ENCODE peak calls at places on chromosomes 5 and 9, in ten cellular contexts. B is heart right ventricle, Y is psoas muscle, W is neural progenitor cell, E is AG09309, H is transverse colon, V is uterus, T is Panc1, U is thyroid gland, M is IMR-90. C is an unnamed sample.

GRCh38 chr9:33340186-33340585 is 49.9 kb downstream of the NFX1 start:
- DNase-seq in H (no peak), V (no peak), B (no peak), T (no peak), E (no peak), Y (no peak), M (no peak), U (no peak), W (no peak), C (no peak)

GRCh38 chr5:5374034-5374715 is 48.3 kb upstream of the ICE1 start:
- DNase-seq in H (no peak), W (no peak), E (no peak), T (no peak), U (no peak), B (peak; percentile 28), Y (no peak), M (peak; percentile 29), V (no peak), C (no peak)

GRCh38 chr9:124776952-124777645 is at the start of gene OLFML2A:
- DNase-seq in H (peak; percentile 26), Y (no peak), T (no peak), U (peak; percentile 45), V (no peak), M (no peak), W (peak; percentile 78), B (no peak), E (no peak), C (no peak)

GRCh38 chr9:93190133-93190525 is 6.2 kb downstream of the WNK2 start:
- DNase-seq in H (no peak), M (no peak), V (no peak), T (no peak), W (no peak), B (no peak), U (no peak), Y (no peak), E (no peak), C (no peak)

GRCh38 chr9:36150529-36151305 is 14.2 kb downstream of the GLIPR2 start:
- DNase-seq in M (peak; percentile 54), Y (no peak), B (no peak), E (no peak), W (no peak), H (no peak), U (no peak), T (no peak), V (no peak), C (no peak)

GRCh38 chr5:137995077-137995746 is 37.7 kb downstream of the FAM13B start:
- DNase-seq in M (peak; percentile 60), Y (no peak), H (no peak), U (no peak), V (no peak), T (no peak), E (no peak), B (no peak), W (no peak), C (no peak)

GRCh38 chr9:101387871-101388506 is 3.2 kb upstream of the BAAT start:
- DNase-seq in T (no peak), Y (no peak), E (no peak), V (no peak), W (peak; percentile 71), H (no peak), B (no peak), M (peak; percentile 46), U (no peak), C (no peak)

GRCh38 chr5:170100051-170100943 is 5.4 kb upstream of the FOXI1 start:
- DNase-seq in B (peak; percentile 77), Y (peak; percentile 52), E (peak; percentile 34), U (peak; percentile 85), H (peak; percentile 67), M (peak; percentile 69), T (peak; percentile 36), V (peak; percentile 58), W (peak; percentile 93), C (peak; percentile 45)

GRCh38 chr9:123176949-123177348 is 91.4 kb downstream of the STRBP start:
- DNase-seq in T (no peak), V (no peak), M (no peak), H (no peak), B (no peak), U (no peak), E (no peak), Y (no peak), W (no peak), C (no peak)

GRCh38 chr9:93288341-93288740 is 104.4 kb downstream of the WNK2 start:
- DNase-seq in V (no peak), H (no peak), B (no peak), W (no peak), M (no peak), E (no peak), Y (no peak), T (no peak), U (no peak), C (no peak)

GRCh38 chr9:105912868-105913516 is 218.7 kb downstream of the TMEM38B start:
- DNase-seq in U (no peak), V (no peak), B (no peak), H (no peak), M (no peak), W (no peak), Y (peak; percentile 63), E (no peak), T (peak; percentile 45), C (no peak)

GRCh38 chr5:458547-459353 is 15.8 kb downstream of the EXOC3 start:
- DNase-seq in Y (no peak), B (no peak), T (no peak), W (no peak), H (peak; percentile 5), M (peak; percentile 65), E (no peak), V (peak; percentile 9), U (peak; percentile 59), C (no peak)

GRCh38 chr9:72149231-72149975 is at the start of gene GDA:
- DNase-seq in U (no peak), E (no peak), B (no peak), T (no peak), M (no peak), W (peak; percentile 66), Y (no peak), H (peak; percentile 70), V (no peak), C (no peak)

GRCh38 chr9:131733601-131734061 is 6.2 kb downstream of the RAPGEF1 start:
- DNase-seq in U (peak; percentile 33), V (no peak), W (no peak), T (no peak), E (peak; percentile 87), Y (peak; percentile 65), M (peak; percentile 96), H (peak; percentile 58), B (no peak), C (peak; percentile 83)

GRCh38 chr9:78040726-78041125 is 9.1 kb upstream of the GNAQ start:
- DNase-seq in U (peak; percentile 20), M (no peak), E (no peak), H (no peak), V (no peak), W (no peak), Y (no peak), T (no peak), B (no peak), C (no peak)

GRCh38 chr5:78293856-78294249 is 645 bp downstream of the AP3B1 start:
- DNase-seq in E (no peak), M (no peak), H (no peak), V (no peak), T (no peak), U (no peak), Y (no peak), W (peak; percentile 19), B (no peak), C (no peak)

GRCh38 chr9:124505006-124505900 is 1.9 kb downstream of the NR5A1 start:
- DNase-seq in W (peak; percentile 54), H (no peak), U (no peak), B (no peak), M (no peak), V (no peak), T (no peak), E (no peak), Y (no peak), C (no peak)

GRCh38 chr9:90433398-90433890 is 209.2 kb downstream of the DIRAS2 start:
- DNase-seq in M (no peak), V (no peak), W (peak; percentile 89), T (no peak), E (no peak), Y (no peak), B (no peak), H (no peak), U (peak; percentile 98), C (no peak)

GRCh38 chr5:152499816-152500575 is 94.9 kb upstream of the NMUR2 start:
- DNase-seq in M (no peak), Y (no peak), V (no peak), T (no peak), B (no peak), W (no peak), U (no peak), E (no peak), H (no peak), C (no peak)
- H3K4me3 ChIP-seq in M (no peak overlapping the region), Y (no peak overlapping the region), V (no peak overlapping the region), T (no peak overlapping the region), B (no peak overlapping the region), W (no peak overlapping the region), U (no peak overlapping the region), E (no peak overlapping the region), H (no peak overlapping the region), C (no peak overlapping the region)

GRCh38 chr5:178464431-178465048 is 125.7 kb downstream of the COL23A1 start:
- DNase-seq in V (no peak), E (no peak), T (no peak), Y (no peak), B (no peak), H (no peak), M (no peak), U (no peak), W (no peak), C (no peak)
- TF ChIP-seq CTCF in V (no peak), E (no peak), T (no peak), Y (no peak), B (no peak), H (no peak), M (no peak), U (no peak), W (no peak), C (no peak)

GRCh38 chr5:167295686-167296015 is 995.8 kb upstream of the WWC1 start:
- DNase-seq in H (no peak), V (no peak), M (no peak), W (no peak), E (no peak), U (no peak), T (peak; percentile 15), Y (no peak), B (no peak), C (no peak)
- H3K4me3 ChIP-seq in H (no peak overlapping the region), V (no peak overlapping the region), M (no peak overlapping the region), W (no peak overlapping the region), E (no peak overlapping the region), U (no peak overlapping the region), T (no peak overlapping the region), Y (no peak overlapping the region), B (no peak overlapping the region), C (peak overlapping the region; percentile 2)

DNA sequence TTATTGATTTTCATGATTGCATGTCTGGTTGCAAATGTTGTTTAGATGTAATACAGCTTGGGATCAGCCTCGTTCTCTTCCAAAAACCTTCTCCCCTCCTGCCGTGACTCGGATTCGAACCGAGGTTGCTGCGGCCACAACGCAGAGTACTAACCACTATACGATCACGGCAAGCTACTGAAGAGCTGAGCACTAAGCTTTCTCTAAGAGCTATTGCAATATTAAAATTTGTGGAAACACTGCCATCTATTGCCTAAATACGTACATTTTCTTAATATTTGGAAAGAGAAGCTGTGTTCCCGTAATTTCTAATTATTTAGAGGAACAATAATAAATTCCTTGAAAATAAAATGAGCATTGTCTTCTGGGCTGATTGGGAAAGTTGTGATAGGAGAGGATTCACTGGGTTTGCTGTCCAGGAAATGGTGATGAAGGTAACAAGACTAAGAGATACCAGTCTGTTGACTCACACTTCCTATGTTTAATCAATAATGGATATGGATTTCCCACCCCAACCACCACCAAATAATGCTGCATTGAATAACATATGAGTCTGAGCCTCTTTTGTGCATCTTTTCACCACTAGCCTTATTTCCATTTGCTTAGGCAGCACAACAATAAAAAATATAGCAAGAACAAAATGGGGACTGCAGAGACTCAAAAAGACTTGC is 120.0 kb upstream of the NFIB start:
- DNase-seq in E (no peak), U (no peak), H (no peak), B (peak; percentile 24), T (peak; percentile 15), M (peak; percentile 69), W (no peak), Y (no peak), V (peak; percentile 22), C (peak; percentile 59)
- TF ChIP-seq CTCF in E (no peak), U (peak; percentile 30), H (no peak), B (peak; percentile 37), T (no peak), M (peak; percentile 54), W (peak; percentile 20), Y (no peak), V (peak; percentile 32), C (no peak)